ENCODE peak calls at places on chromosomes 16 and 17, in eight cellular contexts. L is GM10248; V is amygdala; C is retina; R is stimulated activated CD8-positive, alpha-beta memory T cell treated with anti-CD3 and anti-CD28 coated beads, Interleukin-15, amount 100 ng/mL, for 1 hour; N is lower leg skin; W is K562; U is tibial nerve. Y is an unnamed sample.

GRCh38 chr17:82267575-82268379 is 5.7 kb downstream of the CSNK1D start:
- DNase-seq in L (no peak), V (peak), C (no peak), R (peak), N (peak), W (no peak), U (peak), Y (no peak)

GRCh38 chr16:19432429-19432828 is 14.7 kb downstream of the TMC5 start:
- DNase-seq in L (no peak), V (no peak), C (no peak), R (no peak), N (no peak), W (no peak), U (no peak), Y (no peak)

GRCh38 chr17:79137015-79137770 is 62.6 kb downstream of the ENGASE start:
- DNase-seq in L (no peak), V (no peak), C (peak), R (no peak), N (no peak), W (no peak), U (no peak), Y (no peak)

GRCh38 chr16:84156342-84156784 is 11.3 kb downstream of the DNAAF1 start:
- DNase-seq in L (no peak), V (no peak), C (no peak), R (no peak), N (peak), W (no peak), U (no peak), Y (no peak)

GRCh38 chr17:6648181-6648580 is 3.2 kb downstream of the MED31 start:
- DNase-seq in L (no peak), V (no peak), C (no peak), R (no peak), N (no peak), W (no peak), U (no peak), Y (peak)

GRCh38 chr17:79954281-79955166 is 81.1 kb downstream of the TBC1D16 start:
- DNase-seq in L (no peak), V (no peak), C (peak), R (no peak), N (peak), W (no peak), U (no peak), Y (no peak)

GRCh38 chr16:2295056-2295798 is 27.3 kb upstream of the RNPS1 start:
- DNase-seq in L (peak), V (no peak), C (no peak), R (no peak), N (no peak), W (no peak), U (no peak), Y (no peak)

GRCh38 chr17:48026503-48027321 is 10.9 kb downstream of the COPZ2 start:
- DNase-seq in L (peak), V (peak), C (peak), R (peak), N (peak), W (peak), U (peak), Y (peak)

GRCh38 chr17:39104046-39104445 is 47.4 kb downstream of the PLXDC1 start:
- DNase-seq in L (no peak), V (no peak), C (no peak), R (no peak), N (no peak), W (peak), U (no peak), Y (no peak)

GRCh38 chr16:72009779-72010178 is 1.2 kb downstream of the DHODH start:
- DNase-seq in L (no peak), V (no peak), C (no peak), R (no peak), N (no peak), W (no peak), U (no peak), Y (no peak)

GRCh38 chr17:58822148-58823050 is 66.7 kb downstream of the PPM1E start:
- DNase-seq in L (no peak), V (no peak), C (peak), R (no peak), N (no peak), W (no peak), U (no peak), Y (no peak)

GRCh38 chr16:84788968-84789371 is 30.8 kb upstream of the CRISPLD2 start:
- DNase-seq in L (no peak), V (no peak), C (no peak), R (no peak), N (peak), W (no peak), U (no peak), Y (no peak)

GRCh38 chr17:9806709-9807108 is 15.2 kb downstream of the GSG1L2 start:
- DNase-seq in L (no peak), V (no peak), C (no peak), R (no peak), N (no peak), W (no peak), U (no peak), Y (no peak)

GRCh38 chr17:22217135-22217534 is 524.8 kb downstream of the KCNJ18 start:
- DNase-seq in L (no peak), V (no peak), C (no peak), R (no peak), N (no peak), W (no peak), U (no peak), Y (no peak)

Y was measured in germinal center.